ENCODE peak calls at places on chromosomes 4 and X, in six cellular contexts. D is AG04450, V is stomach, B is testis, U is astrocyte of the spinal cord, C is cardiac fibroblast. Z is an unnamed sample.

GRCh38 chr4:98945297-98945850 is 16.4 kb upstream of the EIF4E start:
- DNase-seq in D (no peak), V (no peak), B (no peak), U (no peak), C (peak; percentile 48), Z (no peak)

GRCh38 chrX:11509786-11510185 is 155.9 kb downstream of the ARHGAP6 start:
- DNase-seq in D (no peak), V (no peak), B (no peak), U (peak; percentile 21), C (peak; percentile 48), Z (no peak)

GRCh38 chr4:40403079-40403478 is 67.9 kb downstream of the CHRNA9 start:
- DNase-seq in D (no peak), V (no peak), B (no peak), U (no peak), C (no peak), Z (no peak)

GRCh38 chr4:159248383-159249178 is 145.7 kb downstream of the RAPGEF2 start:
- DNase-seq in D (peak; percentile 24), V (no peak), B (no peak), U (peak; percentile 78), C (peak; percentile 94), Z (peak; percentile 90)

GRCh38 chrX:134484039-134484438 is 24.1 kb downstream of the HPRT1 start:
- DNase-seq in D (no peak), V (no peak), B (no peak), U (peak; percentile 65), C (peak; percentile 74), Z (no peak)

GRCh38 chr4:153465922-153466636 is at the start of gene TMEM131L:
- DNase-seq in D (no peak), V (peak; percentile 72), B (peak; percentile 68), U (peak; percentile 68), C (peak; percentile 65), Z (no peak)

GRCh38 chr4:39699676-39700409 is 1.9 kb downstream of the UBE2K start:
- DNase-seq in D (no peak), V (no peak), B (no peak), U (peak; percentile 37), C (peak; percentile 63), Z (no peak)

GRCh38 chrX:10900585-10901289 is 210.4 kb upstream of the HCCS start:
- DNase-seq in D (no peak), V (no peak), B (no peak), U (peak; percentile 63), C (peak; percentile 73), Z (no peak)

GRCh38 chr4:104589264-104589868 is 94.7 kb upstream of the CXXC4 start:
- DNase-seq in D (no peak), V (no peak), B (no peak), U (no peak), C (no peak), Z (no peak)

GRCh38 chrX:55011294-55011693 is 11.1 kb downstream of the APEX2 start:
- DNase-seq in D (no peak), V (no peak), B (no peak), U (no peak), C (peak; percentile 8), Z (no peak)

GRCh38 chr4:56271121-56271520 is 116.2 kb downstream of the AASDH start:
- DNase-seq in D (no peak), V (no peak), B (no peak), U (no peak), C (no peak), Z (no peak)

GRCh38 chr4:138707746-138708145 is 307.8 kb upstream of the NOCT start:
- DNase-seq in D (no peak), V (no peak), B (no peak), U (no peak), C (peak; percentile 43), Z (no peak)

GRCh38 chr4:76943790-76944189 is 5.8 kb upstream of the SEPTIN11 start:
- DNase-seq in D (no peak), V (no peak), B (no peak), U (no peak), C (no peak), Z (no peak)

GRCh38 chrX:154378059-154378798 is 866 bp upstream of the EMD start:
- DNase-seq in D (no peak), V (peak; percentile 70), B (peak; percentile 29), U (peak; percentile 51), C (peak; percentile 43), Z (no peak)

GRCh38 chr4:1081689-1082040 is 31.7 kb downstream of the RNF212 start:
- DNase-seq in D (no peak), V (no peak), B (no peak), U (peak; percentile 40), C (peak; percentile 59), Z (peak; percentile 58)

GRCh38 chrX:149699761-149700160 is 12.1 kb upstream of the MAGEA11 start:
- DNase-seq in D (no peak), V (no peak), B (no peak), U (no peak), C (no peak), Z (no peak)

GRCh38 chr4:185276036-185276435 is 66.6 kb downstream of the SNX25 start:
- DNase-seq in D (no peak), V (no peak), B (no peak), U (peak; percentile 47), C (peak; percentile 63), Z (peak; percentile 8)

GRCh38 chrX:7062276-7062675 is 85.2 kb upstream of the STS start:
- DNase-seq in D (no peak), V (no peak), B (no peak), U (peak; percentile 35), C (no peak), Z (no peak)

GRCh38 chr4:168787801-168788200 is 222.3 kb downstream of the CBR4 start:
- DNase-seq in D (no peak), V (no peak), B (no peak), U (peak; percentile 81), C (no peak), Z (no peak)

GRCh38 chr4:166493828-166494432 is 620.9 kb downstream of the TLL1 start:
- DNase-seq in D (no peak), V (no peak), B (no peak), U (peak; percentile 15), C (no peak), Z (no peak)

GRCh38 chrX:40945366-40945713 is 139.9 kb upstream of the USP9X start:
- DNase-seq in D (no peak), V (no peak), B (peak; percentile 31), U (peak; percentile 81), C (peak; percentile 78), Z (peak; percentile 79)

GRCh38 chr4:10611673-10612072 is 72.9 kb downstream of the CLNK start:
- DNase-seq in D (peak; percentile 76), V (no peak), B (no peak), U (peak; percentile 89), C (peak; percentile 92), Z (peak; percentile 60)

GRCh38 chrX:151779258-151779657 is 44.7 kb downstream of the CNGA2 start:
- DNase-seq in D (no peak), V (no peak), B (no peak), U (no peak), C (no peak), Z (no peak)

GRCh38 chr4:95798003-95798402 is 41.9 kb upstream of the PDHA2 start:
- DNase-seq in D (no peak), V (no peak), B (no peak), U (no peak), C (no peak), Z (no peak)

GRCh38 chr4:38857354-38858096 is 908 bp upstream of the TLR6 start:
- DNase-seq in D (peak; percentile 55), V (no peak), B (no peak), U (peak; percentile 96), C (peak; percentile 95), Z (peak; percentile 85)

DNA sequence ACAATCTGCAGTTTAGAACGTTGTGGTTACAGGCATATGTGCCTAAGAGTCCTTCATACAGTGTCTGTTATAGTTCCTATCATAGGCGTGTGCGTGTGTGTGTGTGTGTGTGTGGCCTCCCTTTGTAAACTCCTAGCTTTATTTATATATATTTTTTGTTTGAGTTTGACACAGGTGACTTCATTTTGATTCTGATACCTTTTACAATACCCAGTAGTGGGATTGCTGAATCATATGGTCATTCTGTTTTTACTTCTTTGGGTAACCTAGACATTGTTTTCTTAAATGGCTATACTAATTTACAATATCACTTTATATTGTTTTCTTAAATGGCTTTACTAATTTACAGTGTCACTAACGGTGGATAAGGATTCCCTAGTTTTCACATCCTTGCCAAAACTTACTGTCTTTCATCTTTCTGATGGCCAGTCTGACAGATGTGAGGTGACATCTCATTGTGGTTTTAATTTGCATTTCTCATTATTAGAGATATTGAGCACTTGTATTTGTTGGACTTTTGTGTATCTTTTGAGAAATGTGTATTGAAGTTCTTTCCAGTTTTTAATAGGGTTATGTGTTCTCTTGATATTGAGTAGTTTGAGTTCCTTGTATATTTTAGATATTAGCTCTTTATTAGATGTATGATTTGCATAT is 211.1 kb upstream of the NUDT6 start:
- DNase-seq in D (no peak), V (no peak), B (no peak), U (no peak), C (no peak), Z (no peak)
- H3K4me3 ChIP-seq in D (no peak overlapping the region), V (no peak overlapping the region), B (no peak overlapping the region), U (no peak overlapping the region), C (no peak overlapping the region), Z (no peak overlapping the region)

GRCh38 chrX:114906978-114907510 is 110.4 kb downstream of the IL13RA2 start:
- DNase-seq in D (no peak), V (no peak), B (no peak), U (no peak), C (no peak), Z (no peak)
- H3K4me3 ChIP-seq in D (no peak overlapping the region), V (no peak overlapping the region), B (no peak overlapping the region), U (no peak overlapping the region), C (no peak overlapping the region), Z (no peak overlapping the region)

GRCh38 chr4:156970501-156971167 is 965 bp downstream of the PDGFC start:
- DNase-seq in D (no peak), V (peak; percentile 64), B (peak; percentile 66), U (no peak), C (peak; percentile 74), Z (no peak)
- H3K4me3 ChIP-seq in D (peak overlapping the region; percentile 94), V (peak overlapping the region; percentile 70), B (peak overlapping the region; percentile 86), U (peak overlapping the region; percentile 60), C (peak overlapping the region; percentile 90), Z (peak overlapping the region; percentile 83)

GRCh38 chr4:93830090-93830818 is 1.7 kb downstream of the ATOH1 start:
- DNase-seq in D (no peak), V (no peak), B (no peak), U (no peak), C (no peak), Z (no peak)

GRCh38 chr4:93828830-93829530 is 427 bp downstream of the ATOH1 start:
- DNase-seq in D (no peak), V (no peak), B (no peak), U (no peak), C (no peak), Z (no peak)

GRCh38 chr4:93827272-93827947 is 1.1 kb upstream of the ATOH1 start:
- DNase-seq in D (no peak), V (no peak), B (no peak), U (no peak), C (no peak), Z (no peak)

GRCh38 chr4:93828332-93828829 is at the start of gene ATOH1:
- DNase-seq in D (no peak), V (no peak), B (peak; percentile 50), U (no peak), C (no peak), Z (no peak)

DNA sequence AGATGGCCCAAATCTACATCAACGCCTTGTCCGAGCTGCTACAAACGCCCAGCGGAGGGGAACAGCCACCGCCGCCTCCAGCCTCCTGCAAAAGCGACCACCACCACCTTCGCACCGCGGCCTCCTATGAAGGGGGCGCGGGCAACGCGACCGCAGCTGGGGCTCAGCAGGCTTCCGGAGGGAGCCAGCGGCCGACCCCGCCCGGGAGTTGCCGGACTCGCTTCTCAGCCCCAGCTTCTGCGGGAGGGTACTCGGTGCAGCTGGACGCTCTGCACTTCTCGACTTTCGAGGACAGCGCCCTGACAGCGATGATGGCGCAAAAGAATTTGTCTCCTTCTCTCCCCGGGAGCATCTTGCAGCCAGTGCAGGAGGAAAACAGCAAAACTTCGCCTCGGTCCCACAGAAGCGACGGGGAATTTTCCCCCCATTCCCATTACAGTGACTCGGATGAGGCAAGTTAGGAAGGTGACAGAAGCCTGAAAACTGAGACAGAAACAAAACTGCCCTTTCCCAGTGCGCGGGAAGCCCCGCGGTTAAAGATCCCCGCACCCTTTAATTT is 1.1 kb downstream of the ATOH1 start:
- DNase-seq in D (no peak), V (no peak), B (no peak), U (no peak), C (no peak), Z (no peak)
- H3K4me3 ChIP-seq in D (no peak overlapping the region), V (peak overlapping the region; percentile 36), B (no peak overlapping the region), U (no peak overlapping the region), C (no peak overlapping the region), Z (no peak overlapping the region)